ENCODE peak calls at places on chromosome 1, in six cellular contexts. One of them, this sample, is unnamed.

GRCh38 chr1:153760440-153760839 is 14.8 kb upstream of the SLC27A3 start:
- DNase-seq in neural crest cell: no peak
- DNase-seq in body of pancreas: no peak
- DNase-seq in mesothelial cell of epicardium: no peak
- DNase-seq in psoas muscle: no peak
- DNase-seq in endothelial cell: no peak
- DNase-seq in this sample: no peak

GRCh38 chr1:8055973-8056372 is 29.9 kb upstream of the ERRFI1 start:
- DNase-seq in endothelial cell: no peak
- DNase-seq in mesothelial cell of epicardium: no peak
- DNase-seq in neural crest cell: no peak
- DNase-seq in body of pancreas: no peak
- DNase-seq in psoas muscle: no peak
- DNase-seq in this sample: no peak

GRCh38 chr1:64537942-64538341 is 68.0 kb downstream of the CACHD1 start:
- DNase-seq in body of pancreas: peak
- DNase-seq in endothelial cell: no peak
- DNase-seq in psoas muscle: no peak
- DNase-seq in mesothelial cell of epicardium: no peak
- DNase-seq in neural crest cell: no peak
- DNase-seq in this sample: no peak

GRCh38 chr1:178973671-178974091 is 52.0 kb upstream of the FAM20B start:
- DNase-seq in psoas muscle: no peak
- DNase-seq in body of pancreas: no peak
- DNase-seq in neural crest cell: no peak
- DNase-seq in endothelial cell: peak
- DNase-seq in mesothelial cell of epicardium: no peak
- DNase-seq in this sample: no peak

GRCh38 chr1:215567491-215568286 is 585 bp downstream of the KCTD3 start:
- DNase-seq in psoas muscle: peak
- DNase-seq in endothelial cell: peak
- DNase-seq in mesothelial cell of epicardium: peak
- DNase-seq in body of pancreas: peak
- DNase-seq in neural crest cell: peak
- DNase-seq in this sample: peak

GRCh38 chr1:214427871-214428277 is 123.5 kb downstream of the PTPN14 start:
- DNase-seq in body of pancreas: peak
- DNase-seq in psoas muscle: no peak
- DNase-seq in neural crest cell: peak
- DNase-seq in mesothelial cell of epicardium: no peak
- DNase-seq in endothelial cell: no peak
- DNase-seq in this sample: peak

GRCh38 chr1:59063501-59063900 is 233.4 kb upstream of the FGGY start:
- DNase-seq in mesothelial cell of epicardium: no peak
- DNase-seq in neural crest cell: no peak
- DNase-seq in psoas muscle: no peak
- DNase-seq in endothelial cell: peak
- DNase-seq in body of pancreas: no peak
- DNase-seq in this sample: no peak

GRCh38 chr1:227914801-227915563 is 32.8 kb downstream of the WNT9A start:
- DNase-seq in mesothelial cell of epicardium: no peak
- DNase-seq in neural crest cell: no peak
- DNase-seq in endothelial cell: no peak
- DNase-seq in psoas muscle: peak
- DNase-seq in body of pancreas: no peak
- DNase-seq in this sample: no peak

GRCh38 chr1:243758647-243759046 is 91.4 kb downstream of the AKT3 start:
- DNase-seq in psoas muscle: no peak
- DNase-seq in mesothelial cell of epicardium: no peak
- DNase-seq in body of pancreas: no peak
- DNase-seq in neural crest cell: no peak
- DNase-seq in endothelial cell: no peak
- DNase-seq in this sample: no peak

GRCh38 chr1:145892486-145893087 is 6.9 kb upstream of the ANKRD35 start:
- DNase-seq in endothelial cell: no peak
- DNase-seq in psoas muscle: no peak
- DNase-seq in body of pancreas: peak
- DNase-seq in neural crest cell: no peak
- DNase-seq in mesothelial cell of epicardium: no peak
- DNase-seq in this sample: no peak

GRCh38 chr1:41994195-41994894 is 75.6 kb upstream of the HIVEP3 start:
- DNase-seq in endothelial cell: no peak
- DNase-seq in neural crest cell: no peak
- DNase-seq in psoas muscle: no peak
- DNase-seq in body of pancreas: no peak
- DNase-seq in mesothelial cell of epicardium: no peak
- DNase-seq in this sample: no peak

GRCh38 chr1:235500971-235501540 is 3.2 kb downstream of the B3GALNT2 start:
- DNase-seq in psoas muscle: no peak
- DNase-seq in body of pancreas: no peak
- DNase-seq in mesothelial cell of epicardium: no peak
- DNase-seq in neural crest cell: no peak
- DNase-seq in endothelial cell: no peak
- DNase-seq in this sample: no peak

GRCh38 chr1:168386949-168387586 is 106.4 kb downstream of the TBX19 start:
- DNase-seq in psoas muscle: peak
- DNase-seq in body of pancreas: peak
- DNase-seq in mesothelial cell of epicardium: peak
- DNase-seq in endothelial cell: peak
- DNase-seq in neural crest cell: no peak
- DNase-seq in this sample: peak
- TF ChIP-seq CTCF in psoas muscle: no peak
- TF ChIP-seq CTCF in body of pancreas: peak
- TF ChIP-seq CTCF in mesothelial cell of epicardium: no peak
- TF ChIP-seq CTCF in endothelial cell: no peak
- TF ChIP-seq CTCF in neural crest cell: peak
- TF ChIP-seq CTCF in this sample: no peak

DNA sequence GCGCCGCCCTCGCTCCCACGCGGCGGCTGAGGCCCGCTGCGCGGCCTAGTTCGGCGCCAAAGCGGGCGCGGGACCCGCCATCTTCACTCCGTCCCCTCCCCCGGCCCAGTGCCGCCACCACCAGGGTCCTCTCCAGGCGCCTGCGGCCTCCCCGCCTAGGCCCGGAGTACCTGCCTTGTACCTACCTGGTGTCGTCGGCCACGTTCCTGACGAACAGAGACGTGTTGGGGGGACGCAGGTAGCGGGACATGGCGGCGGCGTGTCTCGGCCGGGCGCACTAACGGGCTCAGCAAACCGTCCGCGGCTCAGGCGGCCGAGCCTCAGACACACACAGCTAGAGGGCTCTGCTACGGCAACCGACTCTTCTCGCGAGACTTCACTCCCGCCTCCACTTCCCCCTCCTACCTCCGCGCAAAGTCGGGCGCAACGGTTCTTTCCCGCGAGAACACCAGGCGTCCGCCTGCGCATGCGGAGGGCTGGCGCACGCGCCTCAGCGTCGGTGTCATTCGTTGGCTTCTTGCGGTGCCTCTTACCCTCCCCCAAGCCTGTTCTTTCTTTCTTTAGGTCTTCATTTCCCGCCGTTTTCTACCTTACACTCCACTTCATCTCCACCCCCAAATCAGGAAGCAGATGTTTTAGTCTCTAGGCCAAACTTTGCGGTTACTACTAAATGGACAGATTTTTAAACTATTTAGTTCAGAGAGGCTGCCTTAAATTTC is at the start of gene SRSF10:
- DNase-seq in psoas muscle: peak
- DNase-seq in body of pancreas: peak
- DNase-seq in neural crest cell: peak
- DNase-seq in mesothelial cell of epicardium: peak
- DNase-seq in endothelial cell: peak
- DNase-seq in this sample: peak
- TF ChIP-seq CTCF in psoas muscle: peak
- TF ChIP-seq CTCF in body of pancreas: peak
- TF ChIP-seq CTCF in neural crest cell: peak
- TF ChIP-seq CTCF in mesothelial cell of epicardium: no peak
- TF ChIP-seq CTCF in endothelial cell: no peak
- TF ChIP-seq CTCF in this sample: no peak

GRCh38 chr1:5493708-5494390 is 498.4 kb downstream of the NPHP4 start:
- DNase-seq in endothelial cell: no peak
- DNase-seq in neural crest cell: no peak
- DNase-seq in body of pancreas: no peak
- DNase-seq in mesothelial cell of epicardium: no peak
- DNase-seq in psoas muscle: no peak
- DNase-seq in this sample: no peak

GRCh38 chr1:5490640-5491039 is 501.6 kb downstream of the NPHP4 start:
- DNase-seq in mesothelial cell of epicardium: no peak
- DNase-seq in body of pancreas: no peak
- DNase-seq in endothelial cell: no peak
- DNase-seq in neural crest cell: no peak
- DNase-seq in psoas muscle: no peak
- DNase-seq in this sample: no peak

GRCh38 chr1:5492861-5493260 is 499.4 kb downstream of the NPHP4 start:
- DNase-seq in mesothelial cell of epicardium: no peak
- DNase-seq in neural crest cell: no peak
- DNase-seq in psoas muscle: no peak
- DNase-seq in body of pancreas: no peak
- DNase-seq in endothelial cell: no peak
- DNase-seq in this sample: no peak

GRCh38 chr1:5488448-5488847 is 503.8 kb downstream of the NPHP4 start:
- DNase-seq in endothelial cell: no peak
- DNase-seq in neural crest cell: no peak
- DNase-seq in psoas muscle: no peak
- DNase-seq in body of pancreas: no peak
- DNase-seq in mesothelial cell of epicardium: no peak
- DNase-seq in this sample: no peak

GRCh38 chr1:5491207-5491904 is 500.9 kb downstream of the NPHP4 start:
- DNase-seq in mesothelial cell of epicardium: no peak
- DNase-seq in body of pancreas: no peak
- DNase-seq in endothelial cell: no peak
- DNase-seq in neural crest cell: no peak
- DNase-seq in psoas muscle: no peak
- DNase-seq in this sample: no peak
- TF ChIP-seq CTCF in mesothelial cell of epicardium: no peak
- TF ChIP-seq CTCF in body of pancreas: no peak
- TF ChIP-seq CTCF in endothelial cell: no peak
- TF ChIP-seq CTCF in neural crest cell: no peak
- TF ChIP-seq CTCF in psoas muscle: no peak
- TF ChIP-seq CTCF in this sample: no peak

GRCh38 chr1:28833396-28833795 is 21.4 kb downstream of the OPRD1 start:
- DNase-seq in mesothelial cell of epicardium: no peak
- DNase-seq in endothelial cell: no peak
- DNase-seq in psoas muscle: no peak
- DNase-seq in neural crest cell: no peak
- DNase-seq in body of pancreas: no peak
- DNase-seq in this sample: no peak
- TF ChIP-seq CTCF in mesothelial cell of epicardium: no peak
- TF ChIP-seq CTCF in endothelial cell: no peak
- TF ChIP-seq CTCF in psoas muscle: no peak
- TF ChIP-seq CTCF in neural crest cell: no peak
- TF ChIP-seq CTCF in body of pancreas: no peak
- TF ChIP-seq CTCF in this sample: no peak